ENCODE peak calls at places on chromosomes 13 and 19, in four cellular contexts. G, L, F and C are unnamed samples. For H3K79me2, the result is how much of the 10 kb centered on the place peaks cover.

GRCh38 chr19:39327990-39328705 is 7.5 kb upstream of the LRFN1 start:
- DNase-seq in G (peak), L (peak), F (no peak), C (peak)

GRCh38 chr13:50419896-50420295 is 404.7 kb downstream of the KCNRG start:
- DNase-seq in G (no peak), L (no peak), F (no peak), C (no peak)

GRCh38 chr13:27117947-27118346 is 53.7 kb downstream of the USP12 start:
- DNase-seq in G (no peak), L (no peak), F (no peak), C (no peak)

GRCh38 chr19:33400856-33401682 is 27.6 kb downstream of the CEBPG start:
- DNase-seq in G (no peak), L (no peak), F (no peak), C (no peak)

GRCh38 chr13:96994030-96994848 is at the start of gene OXGR1:
- DNase-seq in F (no peak), G (peak), L (no peak), C (peak)

GRCh38 chr19:49113762-49114629 is at the start of gene LIN7B:
- DNase-seq in L (peak), G (peak), F (no peak), C (peak)

GRCh38 chr13:76641056-76641455 is 245.1 kb downstream of the KCTD12 start:
- DNase-seq in L (no peak), F (no peak), G (no peak), C (no peak)

GRCh38 chr13:75365724-75366173 is 116.2 kb downstream of the TBC1D4 start:
- DNase-seq in G (peak), L (peak), F (no peak), C (no peak)

GRCh38 chr19:12985049-12985776 is 10.1 kb upstream of the NFIX start:
- DNase-seq in L (peak), F (no peak), G (no peak), C (peak)

GRCh38 chr13:26460652-26461051 is 96.8 kb upstream of the WASF3 start:
- DNase-seq in F (no peak), L (no peak), G (no peak), C (no peak)

GRCh38 chr13:75762066-75762937 is 126.2 kb downstream of the LMO7 start:
- DNase-seq in G (no peak), L (peak), F (no peak), C (no peak)

GRCh38 chr13:51643114-51643881 is 59.0 kb downstream of the WDFY2 start:
- DNase-seq in L (peak), G (peak), F (no peak), C (no peak)

GRCh38 chr13:75362026-75362425 is 119.9 kb downstream of the TBC1D4 start:
- DNase-seq in F (no peak), G (no peak), L (no peak), C (no peak)

GRCh38 chr19:31882709-31883108 is 462.7 kb upstream of the ZNF507 start:
- DNase-seq in G (no peak), L (no peak), F (no peak), C (no peak)

GRCh38 chr13:101523732-101524131 is 71.3 kb downstream of the ITGBL1 start:
- DNase-seq in L (no peak), G (no peak), F (no peak), C (no peak)

GRCh38 chr19:44735011-44735410 is 13.5 kb upstream of the BCL3 start:
- DNase-seq in F (no peak), L (no peak), G (no peak), C (no peak)

GRCh38 chr19:19452241-19453128 is 47.0 kb downstream of the GATAD2A start:
- DNase-seq in F (no peak), L (no peak), G (no peak), C (no peak)

GRCh38 chr13:30569901-30570576 is 47.7 kb upstream of the USPL1 start:
- DNase-seq in L (peak), F (peak), G (peak), C (peak)

GRCh38 chr13:77372275-77372674 is 45.4 kb upstream of the MYCBP2 start:
- DNase-seq in L (no peak), F (no peak), G (no peak), C (no peak)

GRCh38 chr19:49799271-49799797 is 13.8 kb downstream of the FUZ start:
- DNase-seq in G (no peak), F (no peak), L (no peak), C (no peak)

GRCh38 chr13:48888613-48889012 is 87.1 kb upstream of the FNDC3A start:
- DNase-seq in G (no peak), L (no peak), F (no peak), C (no peak)

GRCh38 chr19:10334340-10335148 is 1.2 kb upstream of the RAVER1 start:
- DNase-seq in L (peak), F (peak), G (peak), C (peak)

GRCh38 chr19:35585844-35586243 is at the start of gene PMIS2:
- DNase-seq in G (no peak), F (peak), L (no peak), C (peak)

GRCh38 chr19:11243798-11244169 is 4.4 kb downstream of the ANGPTL8 start:
- DNase-seq in F (no peak), G (no peak), L (no peak), C (no peak)

GRCh38 chr19:18438331-18439024 is 545 bp upstream of the ISYNA1 start:
- DNase-seq in F (no peak), G (peak), L (peak), C (peak)

GRCh38 chr19:15635016-15635805 is 5.5 kb upstream of the CYP4F3 start:
- DNase-seq in G (no peak), F (no peak), L (no peak), C (no peak)

GRCh38 chr19:58395220-58395978 is at the start of gene RNF225:
- DNase-seq in F (peak), L (peak), G (peak), C (peak)

GRCh38 chr19:54457773-54458647 is 5.6 kb downstream of the LENG9 start:
- DNase-seq in F (no peak), G (no peak), L (no peak), C (no peak)

GRCh38 chr13:34675626-34676025 is 266.4 kb upstream of the NBEA start:
- DNase-seq in G (no peak), F (no peak), L (no peak), C (no peak)

GRCh38 chr13:39542361-39542760 is 60.6 kb downstream of the LHFPL6 start:
- DNase-seq in G (no peak), L (no peak), F (no peak), C (no peak)

GRCh38 chr13:96141032-96141431 is 51.1 kb downstream of the HS6ST3 start:
- DNase-seq in F (no peak), G (peak), L (no peak), C (no peak)

GRCh38 chr19:33186431-33186830 is 7.7 kb upstream of the LRP3 start:
- DNase-seq in F (no peak), G (no peak), L (no peak), C (no peak)

GRCh38 chr13:100339411-100339935 is 249.1 kb downstream of the GGACT start:
- DNase-seq in G (no peak), F (no peak), L (no peak), C (no peak)

DNA sequence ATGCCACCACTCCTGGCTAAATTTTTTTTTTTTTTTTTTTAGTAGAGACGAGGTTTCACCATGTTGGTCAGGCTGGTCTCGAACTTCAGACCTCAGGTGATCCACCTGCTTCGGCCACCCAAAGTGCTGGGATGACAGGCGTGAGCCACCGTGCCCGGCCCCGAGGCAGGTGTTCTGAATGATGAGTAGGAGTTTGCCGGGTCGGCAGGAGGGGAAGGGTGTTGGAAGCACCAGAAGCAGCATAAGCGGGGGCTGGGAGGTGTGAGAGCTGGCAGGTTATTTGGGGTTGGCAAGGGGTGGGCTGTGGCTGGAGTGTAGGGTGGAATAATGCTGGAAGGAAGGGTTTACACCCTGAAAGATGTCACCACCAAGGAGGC is 1.8 kb downstream of the SPPL2B start:
- DNase-seq in G (no peak), L (no peak), F (no peak), C (no peak)
- H3K79me2 ChIP-seq in G (half or more), L (under half), F (half or more), C (under half)

GRCh38 chr13:33278923-33279322 is 6.6 kb downstream of the STARD13 start:
- DNase-seq in G (no peak), F (no peak), L (no peak), C (no peak)

GRCh38 chr13:33279898-33280549 is 5.5 kb downstream of the STARD13 start:
- DNase-seq in F (no peak), L (peak), G (peak), C (no peak)

GRCh38 chr13:33280550-33280905 is 5.0 kb downstream of the STARD13 start:
- DNase-seq in F (no peak), L (no peak), G (no peak), C (no peak)

GRCh38 chr13:33277946-33278345 is 7.6 kb downstream of the STARD13 start:
- DNase-seq in G (no peak), L (no peak), F (no peak), C (no peak)

DNA sequence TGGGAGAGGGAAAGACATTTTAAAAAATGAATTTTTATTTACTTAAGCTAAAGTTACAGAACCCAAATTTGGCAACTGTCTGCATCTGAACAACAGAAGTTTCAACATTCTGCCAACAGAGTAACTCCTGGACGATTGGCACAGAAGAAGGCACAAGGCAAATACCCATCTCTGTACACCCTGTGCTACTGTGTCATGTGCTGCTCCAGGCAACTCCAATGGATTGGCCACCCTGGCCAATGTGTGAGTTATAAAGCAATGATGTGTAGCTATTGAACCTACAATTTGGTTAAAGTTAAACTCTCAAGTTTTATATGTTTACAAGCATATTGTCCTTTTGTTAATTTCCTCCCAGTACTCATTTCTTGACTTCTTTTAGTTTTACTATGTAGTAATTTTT is 6.1 kb downstream of the STARD13 start:
- DNase-seq in F (no peak), G (no peak), L (no peak), C (no peak)
- H3K18ac ChIP-seq in F (no peak), G (no peak), L (peak), C (no peak)

GRCh38 chr19:5607318-5608270 is 15.0 kb downstream of the SAFB2 start:
- DNase-seq in G (no peak), F (no peak), L (no peak), C (no peak)
- H3K79me2 ChIP-seq in G (under half), F (under half), L (under half), C (under half)

DNA sequence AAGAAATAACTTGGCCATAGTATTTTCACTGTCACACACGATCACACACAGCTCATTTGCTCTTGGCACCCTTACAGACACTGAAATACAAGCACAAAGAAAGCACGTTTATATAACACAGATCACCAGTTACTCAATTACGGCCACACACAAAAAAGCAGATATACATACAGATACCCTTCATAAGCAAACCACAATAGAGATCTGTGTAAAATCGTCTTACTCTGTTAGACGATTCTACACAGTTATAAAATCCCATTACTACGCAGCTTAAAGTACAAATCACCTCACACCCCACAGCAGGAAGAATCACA is 661 bp upstream of the ZNF420 start:
- DNase-seq in F (no peak), L (no peak), G (no peak), C (no peak)
- H3K18ac ChIP-seq in F (no peak), L (peak), G (no peak), C (no peak)

GRCh38 chr19:43612374-43612773 is 486 bp downstream of the SRRM5 start:
- DNase-seq in L (no peak), F (no peak), G (peak), C (no peak)

GRCh38 chr19:43607238-43608205 is 4.4 kb upstream of the SRRM5 start:
- DNase-seq in F (no peak), G (no peak), L (no peak), C (no peak)

GRCh38 chr19:43609872-43610271 is 2.0 kb upstream of the SRRM5 start:
- DNase-seq in L (no peak), G (no peak), F (no peak), C (no peak)

GRCh38 chr19:43610493-43610892 is 1.4 kb upstream of the SRRM5 start:
- DNase-seq in G (peak), F (no peak), L (no peak), C (peak)

DNA sequence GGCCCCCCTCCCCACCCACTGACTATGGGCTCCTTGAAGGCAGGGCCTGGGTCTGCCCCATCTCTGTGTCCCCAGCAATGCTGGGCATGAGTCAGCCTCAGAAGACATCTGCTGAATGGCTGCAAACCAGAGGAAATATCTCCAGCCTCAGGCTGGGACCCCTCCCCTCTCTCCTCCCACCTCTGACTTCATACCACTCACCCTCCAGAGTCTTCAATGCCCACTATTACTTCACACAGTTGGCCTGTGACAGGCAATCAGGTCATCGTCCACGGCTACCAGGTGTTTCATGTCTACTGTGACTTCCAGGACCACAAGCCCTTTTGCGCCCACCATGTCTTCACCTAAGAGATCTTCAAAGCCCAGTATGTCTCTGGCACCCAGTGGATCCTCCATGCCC is at the start of gene SRRM5:
- DNase-seq in G (no peak), F (no peak), L (no peak), C (no peak)
- H3K79me2 ChIP-seq in G (under half), F (under half), L (under half), C (under half)

DNA sequence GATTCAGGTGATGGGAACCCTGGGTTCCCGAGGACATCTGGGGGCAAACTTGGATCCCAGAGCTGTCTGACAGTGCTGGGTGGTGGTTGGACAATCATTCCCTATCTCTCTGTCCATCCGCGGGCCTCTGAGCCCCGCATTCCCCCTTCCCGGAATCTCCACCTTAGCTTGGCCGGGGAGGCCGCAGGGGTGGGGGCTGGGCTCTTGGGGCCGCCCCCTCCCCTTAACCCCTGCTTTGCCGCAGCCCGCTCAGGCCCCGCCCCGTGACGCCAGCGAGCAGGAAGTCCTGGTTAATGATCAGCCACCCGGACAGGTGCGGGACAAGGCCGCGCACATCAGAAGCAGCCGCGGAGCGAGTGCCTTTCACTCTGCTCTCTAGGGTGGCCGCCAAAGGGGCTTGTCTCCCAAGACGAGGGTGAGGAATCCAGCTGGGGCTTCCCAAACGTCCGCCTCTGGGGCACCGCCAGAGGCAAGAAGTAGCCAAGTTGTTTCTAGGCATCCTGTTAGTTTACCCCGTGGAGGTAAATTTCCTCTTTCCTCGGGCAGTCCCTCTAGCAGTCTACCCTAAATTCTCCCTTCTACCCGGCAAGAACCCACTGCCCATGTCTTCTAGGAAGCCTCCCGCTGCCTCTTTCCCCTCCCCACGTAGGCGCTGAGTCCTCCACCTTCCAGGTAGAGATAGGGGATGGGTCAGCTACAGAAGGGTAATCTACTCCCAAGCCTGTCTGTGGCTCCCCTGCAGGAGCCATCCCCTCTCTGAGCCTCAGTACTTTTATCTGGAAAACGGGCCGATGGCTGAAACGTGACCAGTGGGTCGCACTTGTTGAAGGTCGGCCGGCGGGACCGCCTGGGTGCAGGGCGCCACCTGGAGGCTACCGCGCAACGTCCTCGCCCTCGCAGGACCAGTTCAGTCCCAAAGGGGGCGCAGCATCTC is 3.0 kb downstream of the IRF2BP1 start:
- DNase-seq in F (no peak), L (peak), G (peak), C (peak)
- H3K18ac ChIP-seq in F (peak), L (peak), G (peak), C (no peak)

DNA sequence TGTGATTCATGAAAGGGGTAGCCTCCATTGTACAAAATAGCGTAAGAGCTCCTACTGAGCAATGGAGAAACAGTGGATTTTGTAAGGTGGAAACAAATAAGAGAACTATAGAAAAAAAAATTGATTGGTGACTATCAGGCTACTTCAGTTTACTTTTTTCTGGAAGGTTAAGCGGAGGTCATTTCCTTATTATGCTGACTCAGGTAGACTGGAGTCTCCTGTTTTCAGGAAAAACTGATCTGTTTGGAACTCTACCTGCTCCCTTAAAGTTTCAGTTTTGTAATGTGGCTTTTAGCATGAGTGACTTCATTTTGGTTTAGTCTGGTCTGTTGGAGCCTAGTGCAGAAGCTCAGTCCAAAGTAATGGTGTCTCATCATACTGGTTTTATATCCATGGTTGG is 3.4 kb downstream of the ZNF607 start:
- DNase-seq in G (no peak), F (no peak), L (no peak), C (no peak)
- H3K79me2 ChIP-seq in G (under half), F (half or more), L (under half), C (under half)

GRCh38 chr13:23681253-23681652 is 111.0 kb downstream of the TNFRSF19 start:
- DNase-seq in F (no peak), G (peak), L (no peak), C (no peak)
- H3K18ac ChIP-seq in F (no peak), G (no peak), L (no peak), C (no peak)

DNA sequence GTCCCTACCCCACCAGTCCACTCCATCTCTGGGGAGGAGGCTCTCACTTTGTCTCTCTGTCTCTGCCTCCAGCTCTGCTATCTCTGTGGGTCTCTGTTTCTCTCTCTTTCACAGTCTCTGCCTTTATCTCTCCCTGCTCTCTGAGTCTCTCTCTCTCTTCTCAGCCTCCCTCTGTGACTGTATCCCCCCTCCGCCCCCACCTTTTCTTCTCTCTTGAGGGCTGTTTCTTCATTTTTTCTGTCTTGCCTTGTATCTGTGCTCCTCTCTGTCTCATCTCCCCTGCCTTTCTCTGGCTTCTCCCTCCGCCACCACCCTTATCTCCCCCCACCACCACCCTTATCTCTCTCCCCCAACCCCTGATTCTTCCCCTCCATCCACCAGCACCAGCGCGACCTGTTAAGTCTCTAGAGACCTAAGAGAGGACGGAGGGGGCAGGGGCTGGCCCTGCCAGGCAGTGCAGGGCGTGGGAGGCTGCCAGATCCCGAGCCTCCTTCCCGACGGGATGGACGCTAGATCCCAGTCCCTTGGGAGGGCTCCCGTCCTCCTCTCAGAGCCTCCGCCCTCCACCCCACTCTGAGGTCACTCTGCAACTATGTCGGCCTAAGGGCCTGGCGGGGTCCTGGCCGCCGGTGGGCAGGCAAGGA is 1.0 kb downstream of the AXL start:
- DNase-seq in G (peak), F (no peak), L (no peak), C (no peak)
- H3K79me2 ChIP-seq in G (under half), F (under half), L (under half), C (under half)